ENCODE peak calls at places on chromosomes 1 and 21, in five cellular contexts. One of them, this sample, is unnamed.

GRCh38 chr1:220787069-220787614 is 429 bp downstream of the MTARC1 start:
- DNase-seq in ureter: no peak
- DNase-seq in endothelial cell: no peak
- DNase-seq in NCI-H1092: peak
- DNase-seq in foreskin fibroblast: no peak
- DNase-seq in this sample: peak

GRCh38 chr1:51956528-51957509 is 33.7 kb downstream of the RAB3B start:
- DNase-seq in endothelial cell: no peak
- DNase-seq in foreskin fibroblast: no peak
- DNase-seq in ureter: no peak
- DNase-seq in NCI-H1092: no peak
- DNase-seq in this sample: no peak

GRCh38 chr1:59570524-59570923 is 244.2 kb upstream of the HOOK1 start:
- DNase-seq in foreskin fibroblast: no peak
- DNase-seq in NCI-H1092: no peak
- DNase-seq in ureter: no peak
- DNase-seq in endothelial cell: peak
- DNase-seq in this sample: peak

GRCh38 chr21:41283211-41283818 is 33.3 kb upstream of the FAM3B start:
- DNase-seq in foreskin fibroblast: peak
- DNase-seq in endothelial cell: peak
- DNase-seq in NCI-H1092: peak
- DNase-seq in ureter: peak
- DNase-seq in this sample: peak

GRCh38 chr1:175313672-175314225 is 121.2 kb upstream of the KIAA0040 start:
- DNase-seq in ureter: no peak
- DNase-seq in foreskin fibroblast: no peak
- DNase-seq in NCI-H1092: peak
- DNase-seq in endothelial cell: no peak
- DNase-seq in this sample: no peak

GRCh38 chr1:182877842-182878241 is 38.7 kb downstream of the DHX9 start:
- DNase-seq in ureter: no peak
- DNase-seq in endothelial cell: no peak
- DNase-seq in foreskin fibroblast: no peak
- DNase-seq in NCI-H1092: no peak
- DNase-seq in this sample: no peak

GRCh38 chr1:16348414-16349182 is 3.7 kb downstream of the FBXO42 start:
- DNase-seq in foreskin fibroblast: peak
- DNase-seq in endothelial cell: no peak
- DNase-seq in ureter: no peak
- DNase-seq in NCI-H1092: no peak
- DNase-seq in this sample: no peak

GRCh38 chr1:17653728-17654351 is 101.3 kb upstream of the ACTL8 start:
- DNase-seq in NCI-H1092: peak
- DNase-seq in foreskin fibroblast: peak
- DNase-seq in ureter: no peak
- DNase-seq in endothelial cell: peak
- DNase-seq in this sample: peak

GRCh38 chr1:20124451-20125057 is 5.2 kb upstream of the PLA2G2D start:
- DNase-seq in endothelial cell: no peak
- DNase-seq in NCI-H1092: no peak
- DNase-seq in ureter: peak
- DNase-seq in foreskin fibroblast: peak
- DNase-seq in this sample: no peak

GRCh38 chr21:34514576-34515135 is 2.6 kb upstream of the KCNE1 start:
- DNase-seq in ureter: no peak
- DNase-seq in NCI-H1092: no peak
- DNase-seq in endothelial cell: no peak
- DNase-seq in foreskin fibroblast: no peak
- DNase-seq in this sample: no peak

GRCh38 chr21:28100366-28100765 is 892.3 kb downstream of the LTN1 start:
- DNase-seq in endothelial cell: no peak
- DNase-seq in foreskin fibroblast: no peak
- DNase-seq in ureter: no peak
- DNase-seq in NCI-H1092: no peak
- DNase-seq in this sample: no peak

GRCh38 chr21:45974073-45975016 is 7.2 kb upstream of the COL6A1 start:
- DNase-seq in endothelial cell: peak
- DNase-seq in ureter: peak
- DNase-seq in foreskin fibroblast: peak
- DNase-seq in NCI-H1092: no peak
- DNase-seq in this sample: no peak

GRCh38 chr1:51877434-51878306 is 857 bp downstream of the NRDC start:
- DNase-seq in endothelial cell: no peak
- DNase-seq in NCI-H1092: no peak
- DNase-seq in foreskin fibroblast: no peak
- DNase-seq in ureter: no peak
- DNase-seq in this sample: no peak

GRCh38 chr1:100710881-100711660 is 8.5 kb upstream of the VCAM1 start:
- DNase-seq in foreskin fibroblast: peak
- DNase-seq in endothelial cell: no peak
- DNase-seq in NCI-H1092: no peak
- DNase-seq in ureter: no peak
- DNase-seq in this sample: no peak

GRCh38 chr1:78229344-78229743 is 183.6 kb downstream of the GIPC2 start:
- DNase-seq in ureter: no peak
- DNase-seq in foreskin fibroblast: peak
- DNase-seq in endothelial cell: no peak
- DNase-seq in NCI-H1092: no peak
- DNase-seq in this sample: no peak

GRCh38 chr1:85582687-85583354 is 2.3 kb downstream of the CCN1 start:
- DNase-seq in endothelial cell: no peak
- DNase-seq in NCI-H1092: no peak
- DNase-seq in foreskin fibroblast: peak
- DNase-seq in ureter: no peak
- DNase-seq in this sample: no peak

GRCh38 chr1:41475859-41476567 is 8.5 kb downstream of the EDN2 start:
- DNase-seq in ureter: no peak
- DNase-seq in foreskin fibroblast: no peak
- DNase-seq in endothelial cell: no peak
- DNase-seq in NCI-H1092: no peak
- DNase-seq in this sample: no peak

GRCh38 chr1:148162363-148162762 is 10.3 kb upstream of the NBPF11 start:
- DNase-seq in foreskin fibroblast: no peak
- DNase-seq in ureter: peak
- DNase-seq in endothelial cell: no peak
- DNase-seq in NCI-H1092: no peak
- DNase-seq in this sample: no peak

GRCh38 chr1:83996621-83997020 is 2.3 kb downstream of the TTLL7 start:
- DNase-seq in ureter: no peak
- DNase-seq in foreskin fibroblast: peak
- DNase-seq in endothelial cell: no peak
- DNase-seq in NCI-H1092: no peak
- DNase-seq in this sample: no peak

GRCh38 chr1:181040284-181040865 is 6.6 kb downstream of the MR1 start:
- DNase-seq in NCI-H1092: no peak
- DNase-seq in ureter: no peak
- DNase-seq in endothelial cell: no peak
- DNase-seq in foreskin fibroblast: no peak
- DNase-seq in this sample: no peak

GRCh38 chr1:236282159-236282716 is 480 bp upstream of the ERO1B start:
- DNase-seq in endothelial cell: no peak
- DNase-seq in foreskin fibroblast: no peak
- DNase-seq in ureter: no peak
- DNase-seq in NCI-H1092: no peak
- DNase-seq in this sample: no peak

GRCh38 chr21:18369115-18369514 is 34.5 kb downstream of the TMPRSS15 start:
- DNase-seq in endothelial cell: peak
- DNase-seq in NCI-H1092: peak
- DNase-seq in foreskin fibroblast: no peak
- DNase-seq in ureter: no peak
- DNase-seq in this sample: peak

GRCh38 chr1:28249013-28249870 is 10.1 kb upstream of the SESN2 start:
- DNase-seq in NCI-H1092: no peak
- DNase-seq in endothelial cell: no peak
- DNase-seq in foreskin fibroblast: peak
- DNase-seq in ureter: peak
- DNase-seq in this sample: no peak

This sample was measured in NCI-H2171.